ENCODE peak calls at places on chromosomes 6 and 20, in five cellular contexts. One of them, this sample, is unnamed.

GRCh38 chr6:122569372-122569771 is 40.8 kb upstream of the PKIB start:
- DNase-seq in progenitor cell of endocrine pancreas: no peak
- DNase-seq in activated naive CD4-positive, alpha-beta T cell treated with anti-CD3 and anti-CD28 coated beads for 36 hours: no peak
- DNase-seq in activated CD4-positive, CD25-positive, alpha-beta regulatory T cell: no peak
- DNase-seq in cardiac fibroblast: no peak
- DNase-seq in this sample: no peak

GRCh38 chr6:101224751-101225150 is 168.8 kb upstream of the GRIK2 start:
- DNase-seq in progenitor cell of endocrine pancreas: no peak
- DNase-seq in activated naive CD4-positive, alpha-beta T cell treated with anti-CD3 and anti-CD28 coated beads for 36 hours: no peak
- DNase-seq in activated CD4-positive, CD25-positive, alpha-beta regulatory T cell: no peak
- DNase-seq in cardiac fibroblast: no peak
- DNase-seq in this sample: no peak

GRCh38 chr6:33236852-33237251 is 28.6 kb downstream of the RING1 start:
- DNase-seq in progenitor cell of endocrine pancreas: no peak
- DNase-seq in activated naive CD4-positive, alpha-beta T cell treated with anti-CD3 and anti-CD28 coated beads for 36 hours: no peak
- DNase-seq in activated CD4-positive, CD25-positive, alpha-beta regulatory T cell: no peak
- DNase-seq in cardiac fibroblast: no peak
- DNase-seq in this sample: no peak

GRCh38 chr6:57173886-57174510 is 1.9 kb downstream of the BAG2 start:
- DNase-seq in progenitor cell of endocrine pancreas: no peak
- DNase-seq in activated naive CD4-positive, alpha-beta T cell treated with anti-CD3 and anti-CD28 coated beads for 36 hours: no peak
- DNase-seq in activated CD4-positive, CD25-positive, alpha-beta regulatory T cell: no peak
- DNase-seq in cardiac fibroblast: peak
- DNase-seq in this sample: no peak

GRCh38 chr6:104321301-104321700 is 538.4 kb downstream of the HACE1 start:
- DNase-seq in progenitor cell of endocrine pancreas: no peak
- DNase-seq in activated naive CD4-positive, alpha-beta T cell treated with anti-CD3 and anti-CD28 coated beads for 36 hours: no peak
- DNase-seq in activated CD4-positive, CD25-positive, alpha-beta regulatory T cell: no peak
- DNase-seq in cardiac fibroblast: no peak
- DNase-seq in this sample: no peak

GRCh38 chr20:41370176-41370575 is 3.6 kb upstream of the EMILIN3 start:
- DNase-seq in progenitor cell of endocrine pancreas: no peak
- DNase-seq in activated naive CD4-positive, alpha-beta T cell treated with anti-CD3 and anti-CD28 coated beads for 36 hours: no peak
- DNase-seq in activated CD4-positive, CD25-positive, alpha-beta regulatory T cell: no peak
- DNase-seq in cardiac fibroblast: no peak
- DNase-seq in this sample: no peak

GRCh38 chr6:139765825-139766285 is 391.4 kb upstream of the CITED2 start:
- DNase-seq in progenitor cell of endocrine pancreas: no peak
- DNase-seq in activated naive CD4-positive, alpha-beta T cell treated with anti-CD3 and anti-CD28 coated beads for 36 hours: no peak
- DNase-seq in activated CD4-positive, CD25-positive, alpha-beta regulatory T cell: no peak
- DNase-seq in cardiac fibroblast: peak
- DNase-seq in this sample: no peak

GRCh38 chr20:8335059-8335458 is 203.0 kb downstream of the PLCB1 start:
- DNase-seq in progenitor cell of endocrine pancreas: no peak
- DNase-seq in activated naive CD4-positive, alpha-beta T cell treated with anti-CD3 and anti-CD28 coated beads for 36 hours: no peak
- DNase-seq in activated CD4-positive, CD25-positive, alpha-beta regulatory T cell: no peak
- DNase-seq in cardiac fibroblast: no peak
- DNase-seq in this sample: no peak

GRCh38 chr6:150250826-150251225 is 108.0 kb downstream of the PPP1R14C start:
- DNase-seq in progenitor cell of endocrine pancreas: no peak
- DNase-seq in activated naive CD4-positive, alpha-beta T cell treated with anti-CD3 and anti-CD28 coated beads for 36 hours: no peak
- DNase-seq in activated CD4-positive, CD25-positive, alpha-beta regulatory T cell: no peak
- DNase-seq in cardiac fibroblast: peak
- DNase-seq in this sample: no peak

GRCh38 chr20:1816384-1817381 is 78.5 kb upstream of the SIRPA start:
- DNase-seq in progenitor cell of endocrine pancreas: no peak
- DNase-seq in activated naive CD4-positive, alpha-beta T cell treated with anti-CD3 and anti-CD28 coated beads for 36 hours: peak
- DNase-seq in activated CD4-positive, CD25-positive, alpha-beta regulatory T cell: no peak
- DNase-seq in cardiac fibroblast: peak
- DNase-seq in this sample: peak

This sample was measured in type B pancreatic cell.